ENCODE peak calls at places on chromosome 2, in nine cellular contexts. K, T, L, W, Q, E, S, C and A are unnamed samples.

GRCh38 chr2:3460161-3460560 is 59.2 kb downstream of the ADI1 start:
- DNase-seq in K (no peak), T (no peak), L (no peak), W (peak; percentile 45), Q (peak; percentile 68), E (no peak), S (no peak), C (no peak), A (no peak)

GRCh38 chr2:219228026-219228744 is 1.3 kb downstream of the ATG9A start:
- DNase-seq in K (no peak), T (no peak), L (peak; percentile 15), W (no peak), Q (no peak), E (no peak), S (no peak), C (no peak), A (peak; percentile 23)

GRCh38 chr2:187150667-187151066 is 297.4 kb downstream of the CALCRL start:
- DNase-seq in K (no peak), T (peak; percentile 29), L (peak; percentile 26), W (no peak), Q (no peak), E (peak; percentile 7), S (no peak), C (no peak), A (no peak)

GRCh38 chr2:2557448-2557847 is 226.4 kb upstream of the MYT1L start:
- DNase-seq in K (no peak), T (no peak), L (no peak), W (no peak), Q (peak; percentile 13), E (no peak), S (no peak), C (peak; percentile 11), A (no peak)

GRCh38 chr2:40394030-40394429 is 57.9 kb downstream of the SLC8A1 start:
- DNase-seq in K (no peak), T (no peak), L (no peak), W (no peak), Q (no peak), E (no peak), S (no peak), C (no peak), A (no peak)

GRCh38 chr2:200575957-200576356 is 9.9 kb upstream of the AOX1 start:
- DNase-seq in K (peak; percentile 15), T (peak; percentile 34), L (no peak), W (no peak), Q (no peak), E (peak; percentile 20), S (no peak), C (no peak), A (peak; percentile 31)

GRCh38 chr2:134862674-134863073 is 24.3 kb downstream of the ACMSD start:
- DNase-seq in K (no peak), T (no peak), L (no peak), W (no peak), Q (no peak), E (no peak), S (no peak), C (no peak), A (no peak)

GRCh38 chr2:68428746-68429145 is 38.3 kb downstream of the FBXO48 start:
- DNase-seq in K (no peak), T (no peak), L (no peak), W (no peak), Q (no peak), E (no peak), S (no peak), C (no peak), A (no peak)

GRCh38 chr2:74762789-74763188 is 71.1 kb upstream of the HK2 start:
- DNase-seq in K (no peak), T (peak; percentile 21), L (no peak), W (no peak), Q (no peak), E (no peak), S (no peak), C (no peak), A (no peak)

GRCh38 chr2:233351423-233351822 is 2.9 kb upstream of the DGKD start:
- DNase-seq in K (no peak), T (no peak), L (no peak), W (no peak), Q (peak; percentile 20), E (peak; percentile 6), S (no peak), C (no peak), A (no peak)

GRCh38 chr2:69012310-69013122 is 463 bp upstream of the ANTXR1 start:
- DNase-seq in K (peak; percentile 70), T (no peak), L (peak; percentile 49), W (peak; percentile 75), Q (peak; percentile 93), E (no peak), S (peak; percentile 80), C (peak; percentile 51), A (peak; percentile 68)

GRCh38 chr2:29876374-29876773 is 45.0 kb downstream of the ALK start:
- DNase-seq in K (no peak), T (no peak), L (no peak), W (no peak), Q (no peak), E (no peak), S (no peak), C (no peak), A (no peak)
- TF ChIP-seq CTCF in K (no peak), T (no peak), L (no peak), W (no peak), Q (no peak), E (no peak), S (no peak), C (no peak), A (no peak)

DNA sequence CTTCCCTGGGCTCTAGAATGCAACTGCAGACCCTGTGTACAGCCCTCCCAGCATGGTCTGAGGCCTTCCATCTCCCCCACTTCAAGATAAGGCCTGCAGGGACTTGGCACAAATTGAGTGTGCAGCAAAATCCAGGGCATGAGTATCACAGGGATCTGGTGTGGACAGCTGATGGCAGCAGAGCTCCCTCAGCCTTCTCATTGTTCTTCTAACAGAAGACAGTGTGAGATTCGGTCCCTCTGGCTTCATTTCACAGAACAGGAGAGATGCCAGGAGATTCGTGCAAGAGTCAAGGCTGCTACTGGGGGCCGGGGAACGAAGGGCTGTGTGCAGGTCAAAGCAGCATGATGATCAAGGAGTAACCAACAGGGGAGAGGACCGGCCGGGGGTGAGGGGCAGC is 85.8 kb downstream of the UXS1 start:
- DNase-seq in K (no peak), T (peak; percentile 68), L (peak; percentile 38), W (peak; percentile 51), Q (peak; percentile 81), E (peak; percentile 45), S (peak; percentile 48), C (peak; percentile 18), A (no peak)
- TF ChIP-seq CTCF in K (peak; percentile 31), T (peak; percentile 55), L (peak; percentile 64), W (no peak), Q (no peak), E (peak; percentile 58), S (no peak), C (no peak), A (no peak)

GRCh38 chr2:168705534-168706470 is 96.6 kb upstream of the NOSTRIN start:
- DNase-seq in K (no peak), T (peak; percentile 69), L (peak; percentile 20), W (no peak), Q (no peak), E (peak; percentile 46), S (no peak), C (no peak), A (no peak)
- TF ChIP-seq CTCF in K (peak; percentile 31), T (peak; percentile 53), L (peak; percentile 31), W (no peak), Q (no peak), E (peak; percentile 61), S (no peak), C (peak; percentile 37), A (peak; percentile 14)

DNA sequence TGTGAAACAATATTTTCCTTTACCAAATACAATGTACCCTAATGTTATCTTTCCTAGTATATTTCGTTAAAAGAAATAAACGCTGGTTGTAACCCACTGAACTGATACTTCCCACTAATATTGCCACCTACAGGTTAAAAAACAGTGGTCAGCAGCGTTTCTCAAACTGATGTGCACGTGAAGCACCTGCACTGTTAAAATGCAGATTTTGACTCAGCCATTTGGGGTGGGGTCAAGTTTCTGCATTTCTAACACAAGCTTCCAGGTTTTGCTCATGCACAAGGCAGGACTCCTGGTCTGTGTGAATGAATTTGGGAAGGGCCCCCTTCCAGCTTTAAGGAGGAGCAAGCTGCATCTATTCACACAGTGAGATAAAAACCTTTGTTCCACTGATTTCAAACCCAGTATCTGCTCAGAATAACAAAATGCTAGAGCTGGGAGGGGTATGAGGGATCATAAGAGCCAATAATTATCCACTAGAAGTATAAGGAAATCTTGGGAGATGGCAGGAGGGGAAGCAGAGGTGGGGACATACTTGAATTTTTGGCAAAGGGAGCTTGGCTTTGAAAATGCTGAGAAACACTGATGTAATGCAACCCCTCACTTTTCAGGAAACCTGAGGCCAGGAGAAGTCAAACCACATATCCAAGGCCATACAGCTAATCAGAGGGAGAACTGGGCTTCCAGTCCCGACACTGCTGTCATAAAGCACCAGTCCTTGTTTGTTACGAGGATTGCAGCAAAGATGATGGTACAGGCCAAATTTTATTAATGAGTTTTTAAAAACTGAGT is 116.2 kb downstream of the RBMS1 start:
- DNase-seq in K (no peak), T (peak; percentile 68), L (no peak), W (no peak), Q (no peak), E (no peak), S (no peak), C (no peak), A (no peak)
- TF ChIP-seq CTCF in K (no peak), T (no peak), L (no peak), W (no peak), Q (no peak), E (no peak), S (no peak), C (no peak), A (no peak)

GRCh38 chr2:96916156-96917007 is 46.5 kb upstream of the SEMA4C start:
- DNase-seq in K (no peak), T (no peak), L (no peak), W (no peak), Q (no peak), E (peak; percentile 14), S (no peak), C (no peak), A (no peak)
- TF ChIP-seq CTCF in K (no peak), T (no peak), L (no peak), W (no peak), Q (no peak), E (peak; percentile 25), S (no peak), C (no peak), A (no peak)

GRCh38 chr2:173653427-173653795 is 298.7 kb downstream of the CDCA7 start:
- DNase-seq in K (no peak), T (no peak), L (peak; percentile 66), W (no peak), Q (no peak), E (no peak), S (no peak), C (no peak), A (no peak)

GRCh38 chr2:173651891-173652290 is 297.2 kb downstream of the CDCA7 start:
- DNase-seq in K (no peak), T (no peak), L (no peak), W (no peak), Q (no peak), E (no peak), S (no peak), C (no peak), A (no peak)

GRCh38 chr2:173652731-173653426 is 298.2 kb downstream of the CDCA7 start:
- DNase-seq in K (no peak), T (peak; percentile 91), L (peak; percentile 99), W (no peak), Q (no peak), E (peak; percentile 91), S (no peak), C (no peak), A (no peak)

GRCh38 chr2:173654146-173654895 is 299.6 kb downstream of the CDCA7 start:
- DNase-seq in K (no peak), T (peak; percentile 23), L (peak; percentile 63), W (no peak), Q (no peak), E (no peak), S (no peak), C (no peak), A (no peak)

GRCh38 chr2:173652311-173652710 is 297.6 kb downstream of the CDCA7 start:
- DNase-seq in K (no peak), T (peak; percentile 91), L (peak; percentile 93), W (no peak), Q (no peak), E (peak; percentile 92), S (no peak), C (no peak), A (no peak)
- TF ChIP-seq CTCF in K (no peak), T (no peak), L (no peak), W (no peak), Q (no peak), E (no peak), S (no peak), C (no peak), A (no peak)